ENCODE peak calls at places on chromosomes 5 and 9, in six cellular contexts. Z is naive thymus-derived CD4-positive, alpha-beta T cell; X is GM23248; B is SJSA1; Q is H9; O is esophagus squamous epithelium. D is an unnamed sample. For H3K4me1, the result is how much of the 10 kb centered on the place peaks cover.

GRCh38 chr9:132973166-132973565 is 5.3 kb upstream of the GFI1B start:
- DNase-seq in Z (no peak), O (no peak), Q (no peak), B (no peak), X (no peak), D (no peak)

GRCh38 chr9:15541862-15542261 is 11.0 kb upstream of the CCDC171 start:
- DNase-seq in X (no peak), Z (no peak), B (no peak), O (no peak), Q (no peak), D (no peak)

GRCh38 chr5:165108809-165109208 is 1603.4 kb downstream of the MAT2B start:
- DNase-seq in O (no peak), B (no peak), X (no peak), Q (no peak), Z (no peak), D (no peak)

GRCh38 chr5:66666778-66667177 is 70.6 kb downstream of the MAST4 start:
- DNase-seq in O (no peak), Q (no peak), X (no peak), Z (no peak), B (no peak), D (no peak)

GRCh38 chr9:129321511-129322021 is 143.5 kb upstream of the IER5L start:
- DNase-seq in O (no peak), B (no peak), X (no peak), Q (peak), Z (no peak), D (no peak)

GRCh38 chr5:59746261-59746765 is 147.2 kb downstream of the PDE4D start:
- DNase-seq in Z (no peak), O (no peak), Q (no peak), B (peak), X (peak), D (no peak)

GRCh38 chr9:4680178-4680535 is 788 bp downstream of the CDC37L1 start:
- DNase-seq in X (peak), O (no peak), Z (no peak), B (peak), Q (no peak), D (no peak)

GRCh38 chr5:157581870-157582269 is 6.3 kb upstream of the ADAM19 start:
- DNase-seq in Z (no peak), B (no peak), X (no peak), Q (no peak), O (no peak), D (no peak)

GRCh38 chr5:43020294-43020711 is 19.8 kb downstream of the ANXA2R start:
- DNase-seq in O (no peak), Z (no peak), X (no peak), Q (peak), B (no peak), D (peak)

GRCh38 chr5:132103969-132104391 is 30.4 kb downstream of the CSF2 start:
- DNase-seq in O (no peak), B (no peak), X (peak), Z (no peak), Q (no peak), D (no peak)

GRCh38 chr9:85925493-85925892 is 15.5 kb upstream of the NAA35 start:
- DNase-seq in X (no peak), O (no peak), Z (no peak), Q (no peak), B (no peak), D (no peak)

GRCh38 chr9:133485531-133486260 is 6.8 kb upstream of the SLC2A6 start:
- DNase-seq in Q (no peak), O (no peak), X (no peak), Z (no peak), B (no peak), D (no peak)

GRCh38 chr9:128633601-128634000 is 23.0 kb downstream of the DYNC2I2 start:
- DNase-seq in Q (no peak), X (no peak), Z (no peak), B (no peak), O (no peak), D (no peak)

GRCh38 chr5:95647886-95648860 is 1.6 kb downstream of the RFESD start:
- DNase-seq in Q (no peak), Z (no peak), B (no peak), X (no peak), O (no peak), D (no peak)

GRCh38 chr9:121675969-121676822 is 24.8 kb downstream of the DAB2IP start:
- DNase-seq in O (no peak), B (no peak), Z (no peak), X (peak), Q (no peak), D (no peak)

GRCh38 chr9:136539427-136540412 is 6.1 kb downstream of the NOTCH1 start:
- DNase-seq in Z (peak), Q (peak), X (no peak), O (peak), B (no peak), D (peak)

GRCh38 chr5:123500476-123500875 is 11.5 kb upstream of the CSNK1G3 start:
- DNase-seq in Z (no peak), X (peak), B (no peak), Q (no peak), O (no peak), D (no peak)

GRCh38 chr9:2489838-2490314 is 131.7 kb upstream of the VLDLR start:
- DNase-seq in O (no peak), B (peak), Q (no peak), X (peak), Z (no peak), D (no peak)

GRCh38 chr5:175012267-175012666 is 287.9 kb downstream of the MSX2 start:
- DNase-seq in X (no peak), Q (no peak), B (no peak), O (no peak), Z (no peak), D (no peak)

GRCh38 chr5:94969174-94969573 is 315.7 kb downstream of the MCTP1 start:
- DNase-seq in X (peak), Z (no peak), B (peak), Q (no peak), O (no peak), D (no peak)

DNA sequence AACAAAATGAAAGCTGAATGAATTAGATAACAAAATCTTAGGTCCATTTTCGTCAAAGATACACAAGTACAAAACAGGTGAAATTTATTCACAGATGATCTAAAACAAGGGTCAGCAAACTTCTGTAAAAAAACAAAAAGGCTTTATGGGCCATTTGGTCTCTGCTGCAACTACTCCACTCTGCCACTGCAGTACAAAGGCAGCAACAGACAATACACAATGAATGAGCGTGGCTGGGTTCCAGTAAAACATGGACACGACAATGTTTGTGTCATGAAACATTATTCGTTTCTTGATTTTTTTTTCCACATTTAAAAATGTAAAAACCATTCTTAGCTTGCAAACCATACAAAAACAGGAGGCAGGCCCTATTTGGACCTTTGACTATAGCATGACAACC is 71.9 kb downstream of the ECPAS start:
- DNase-seq in Z (no peak), X (peak), Q (no peak), O (no peak), B (no peak), D (no peak)
- H3K4me1 ChIP-seq in Z (under half), X (under half), Q (under half), O (under half), B (under half), D (under half)

GRCh38 chr5:151153766-151154272 is 3.8 kb downstream of the ANXA6 start:
- DNase-seq in B (no peak), X (peak), O (no peak), Z (no peak), Q (no peak), D (no peak)
- H3K4me1 ChIP-seq in B (under half), X (under half), O (half or more), Z (half or more), Q (under half), D (under half)

GRCh38 chr5:61275841-61276240 is 56.2 kb upstream of the ZSWIM6 start:
- DNase-seq in Q (no peak), X (peak), B (peak), O (no peak), Z (no peak), D (no peak)

GRCh38 chr5:61273279-61273678 is 58.8 kb upstream of the ZSWIM6 start:
- DNase-seq in Z (no peak), O (no peak), B (no peak), Q (no peak), X (no peak), D (no peak)

GRCh38 chr5:61277190-61277589 is 54.9 kb upstream of the ZSWIM6 start:
- DNase-seq in X (peak), Q (peak), B (peak), O (no peak), Z (peak), D (no peak)

GRCh38 chr5:61272688-61273087 is 59.4 kb upstream of the ZSWIM6 start:
- DNase-seq in O (no peak), Z (no peak), Q (no peak), X (no peak), B (no peak), D (no peak)

DNA sequence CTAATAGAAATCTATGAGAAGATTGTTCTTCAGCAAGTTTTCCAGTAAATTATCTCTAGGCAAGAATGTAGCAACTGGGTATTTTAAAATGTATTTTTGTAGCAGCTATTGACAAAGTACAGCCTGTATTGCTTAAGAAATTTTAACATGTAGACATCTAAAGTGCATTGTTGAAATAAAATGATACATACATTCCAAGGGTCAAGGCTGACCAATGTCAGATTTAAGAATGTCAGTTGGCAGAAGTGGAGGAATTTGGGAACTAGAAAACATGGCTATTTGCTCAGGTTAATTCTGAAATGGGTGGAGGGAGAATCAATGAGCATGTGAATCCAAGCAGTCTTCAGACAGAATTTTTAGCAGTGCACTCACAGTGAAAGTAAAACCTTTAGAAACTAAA is 57.5 kb upstream of the ZSWIM6 start:
- DNase-seq in Q (no peak), B (no peak), O (no peak), Z (no peak), X (peak), D (no peak)
- H3K4me1 ChIP-seq in Q (under half), B (under half), O (under half), Z (under half), X (under half), D (under half)

DNA sequence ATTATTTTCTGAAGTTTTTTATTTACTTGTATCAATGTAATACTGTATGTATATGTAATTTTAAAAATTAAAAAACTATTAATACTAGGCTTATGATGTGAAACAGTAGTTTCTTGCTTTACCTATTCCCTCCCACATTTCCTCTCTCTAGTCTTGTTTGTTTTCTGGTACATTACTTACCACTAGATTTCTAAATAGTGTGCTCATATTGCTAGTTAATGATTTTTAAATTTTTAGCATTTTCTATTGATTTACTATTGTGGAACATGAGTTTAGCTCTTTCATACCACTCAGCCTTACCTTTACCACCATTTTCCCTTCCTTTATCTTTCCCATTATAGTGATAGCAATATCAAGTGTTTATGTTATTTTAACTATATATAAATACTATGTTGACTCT is 39.3 kb downstream of the UBE2R2 start:
- DNase-seq in Q (no peak), Z (no peak), B (no peak), O (no peak), X (no peak), D (no peak)
- H3K4me1 ChIP-seq in Q (under half), Z (under half), B (under half), O (under half), X (under half), D (under half)

GRCh38 chr5:142221091-142221860 is 103.5 kb downstream of the SPRY4 start:
- DNase-seq in B (no peak), O (no peak), Z (no peak), Q (no peak), X (no peak), D (no peak)
- H3K4me1 ChIP-seq in B (under half), O (under half), Z (under half), Q (under half), X (under half), D (half or more)

GRCh38 chr5:88840497-88840896 is 42.5 kb downstream of the MEF2C start:
- DNase-seq in B (no peak), Q (no peak), Z (no peak), O (no peak), X (no peak), D (no peak)

GRCh38 chr5:88837817-88838216 is 45.2 kb downstream of the MEF2C start:
- DNase-seq in B (no peak), Q (no peak), O (no peak), X (no peak), Z (no peak), D (no peak)

GRCh38 chr5:88841212-88841611 is 41.8 kb downstream of the MEF2C start:
- DNase-seq in B (no peak), Q (no peak), X (no peak), Z (no peak), O (no peak), D (no peak)

GRCh38 chr5:88838500-88838899 is 44.5 kb downstream of the MEF2C start:
- DNase-seq in O (no peak), B (no peak), X (no peak), Z (no peak), Q (no peak), D (no peak)

DNA sequence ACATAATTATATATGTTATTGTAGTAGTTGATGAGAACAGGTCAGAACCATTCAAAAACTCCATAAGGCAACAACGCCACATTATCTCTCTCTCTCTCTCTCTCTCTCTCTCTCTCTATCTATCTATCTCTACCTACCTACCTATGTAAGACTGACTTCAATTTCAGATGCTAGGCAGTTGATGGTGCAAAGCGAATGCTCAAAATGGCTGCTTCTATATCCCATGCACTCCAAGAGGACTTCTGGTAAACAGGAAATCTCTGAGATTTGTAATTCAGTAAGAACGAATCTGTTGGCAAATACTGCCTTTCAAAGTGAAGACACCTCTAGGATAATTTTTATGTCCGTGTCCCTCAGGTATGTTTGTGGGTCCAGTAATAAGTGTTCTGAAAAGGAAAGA is 43.7 kb downstream of the MEF2C start:
- DNase-seq in O (no peak), Z (no peak), X (no peak), B (no peak), Q (no peak), D (no peak)
- H3K4me1 ChIP-seq in O (under half), Z (under half), X (under half), B (under half), Q (under half), D (under half)

GRCh38 chr5:141843156-141843927 is 34.9 kb downstream of the PCDH1 start:
- DNase-seq in O (no peak), Z (no peak), X (peak), Q (peak), B (peak), D (peak)
- H3K4me1 ChIP-seq in O (under half), Z (under half), X (under half), Q (under half), B (under half), D (half or more)

D was measured in PC-9.